ENCODE peak calls at places on chromosome 4, in five cellular contexts. M is A549; Z is CD8-positive, alpha-beta T cell; I is OCI-LY7; E is uterus. N is an unnamed sample. For H3K4me1, the result is how much of the 10 kb centered on the place peaks cover.

GRCh38 chr4:2948895-2949781 is 14.1 kb downstream of the NOP14 start:
- DNase-seq in M (no peak), Z (no peak), I (peak), E (no peak), N (no peak)

GRCh38 chr4:2482192-2482591 is 13.3 kb downstream of the RNF4 start:
- DNase-seq in M (no peak), Z (no peak), I (no peak), E (no peak), N (no peak)

GRCh38 chr4:185357220-185357619 is 38.5 kb downstream of the LRP2BP start:
- DNase-seq in M (no peak), Z (no peak), I (no peak), E (no peak), N (no peak)

GRCh38 chr4:118276551-118276950 is 76.3 kb downstream of the PRSS12 start:
- DNase-seq in M (no peak), Z (no peak), I (no peak), E (no peak), N (no peak)

GRCh38 chr4:53465891-53466290 is 88.5 kb downstream of the FIP1L1 start:
- DNase-seq in M (no peak), Z (no peak), I (no peak), E (no peak), N (no peak)

GRCh38 chr4:26896636-26897035 is 36.0 kb downstream of the STIM2 start:
- DNase-seq in M (no peak), Z (no peak), I (no peak), E (no peak), N (no peak)

GRCh38 chr4:142497606-142498005 is 348.5 kb downstream of the INPP4B start:
- DNase-seq in M (no peak), Z (no peak), I (no peak), E (no peak), N (no peak)

GRCh38 chr4:3871181-3871852 is 105.1 kb downstream of the ADRA2C start:
- DNase-seq in M (no peak), Z (no peak), I (no peak), E (no peak), N (no peak)

GRCh38 chr4:128570380-128570779 is 239.1 kb upstream of the JADE1 start:
- DNase-seq in M (no peak), Z (no peak), I (no peak), E (peak), N (no peak)

GRCh38 chr4:186942745-186943606 is 219.3 kb upstream of the FAT1 start:
- DNase-seq in M (no peak), Z (no peak), I (peak), E (no peak), N (no peak)

GRCh38 chr4:151955721-151956340 is 195.0 kb upstream of the GATB start:
- DNase-seq in M (no peak), Z (no peak), I (no peak), E (no peak), N (no peak)

GRCh38 chr4:2333356-2333841 is 71.5 kb upstream of the MXD4 start:
- DNase-seq in M (no peak), Z (no peak), I (no peak), E (no peak), N (no peak)

GRCh38 chr4:121823505-121824170 is at the start of gene CCNA2:
- DNase-seq in M (peak), Z (peak), I (peak), E (peak), N (peak)

GRCh38 chr4:113148925-113149324 is 99.5 kb downstream of the ANK2 start:
- DNase-seq in M (no peak), Z (no peak), I (no peak), E (no peak), N (no peak)

GRCh38 chr4:102350634-102351033 is 5.4 kb upstream of the SLC39A8 start:
- DNase-seq in M (no peak), Z (no peak), I (no peak), E (no peak), N (no peak)

GRCh38 chr4:186627226-186627865 is 72.0 kb upstream of the MTNR1A start:
- DNase-seq in M (no peak), Z (no peak), I (no peak), E (no peak), N (peak)

GRCh38 chr4:179941911-179942310 is 2301.3 kb upstream of the TENM3 start:
- DNase-seq in M (no peak), Z (no peak), I (no peak), E (no peak), N (no peak)
- H3K27ac ChIP-seq in M (no peak), Z (no peak), I (no peak), E (no peak), N (no peak)

GRCh38 chr4:10109995-10110670 is 6.5 kb downstream of the WDR1 start:
- DNase-seq in M (no peak), Z (no peak), I (no peak), E (no peak), N (no peak)

GRCh38 chr4:10106421-10107039 is 10.1 kb downstream of the WDR1 start:
- DNase-seq in M (peak), Z (peak), I (no peak), E (peak), N (peak)

GRCh38 chr4:10107111-10108091 is 9.2 kb downstream of the WDR1 start:
- DNase-seq in M (no peak), Z (no peak), I (no peak), E (peak), N (no peak)

GRCh38 chr4:10108818-10109783 is 7.5 kb downstream of the WDR1 start:
- DNase-seq in M (no peak), Z (no peak), I (no peak), E (peak), N (no peak)

GRCh38 chr4:10108391-10108790 is 8.2 kb downstream of the WDR1 start:
- DNase-seq in M (no peak), Z (no peak), I (no peak), E (no peak), N (no peak)
- H3K4me1 ChIP-seq in M (half or more), Z (half or more), I (under half), E (under half), N (under half)

GRCh38 chr4:23878235-23878861 is 11.5 kb downstream of the PPARGC1A start:
- DNase-seq in M (no peak), Z (no peak), I (no peak), E (no peak), N (peak)
- H3K27ac ChIP-seq in M (no peak), Z (no peak), I (no peak), E (no peak), N (no peak)

GRCh38 chr4:70158576-70158975 is 4.5 kb downstream of the PRR27 start:
- DNase-seq in M (no peak), Z (no peak), I (no peak), E (no peak), N (no peak)
- H3K4me1 ChIP-seq in M (under half), Z (under half), I (under half), E (under half), N (under half)

DNA sequence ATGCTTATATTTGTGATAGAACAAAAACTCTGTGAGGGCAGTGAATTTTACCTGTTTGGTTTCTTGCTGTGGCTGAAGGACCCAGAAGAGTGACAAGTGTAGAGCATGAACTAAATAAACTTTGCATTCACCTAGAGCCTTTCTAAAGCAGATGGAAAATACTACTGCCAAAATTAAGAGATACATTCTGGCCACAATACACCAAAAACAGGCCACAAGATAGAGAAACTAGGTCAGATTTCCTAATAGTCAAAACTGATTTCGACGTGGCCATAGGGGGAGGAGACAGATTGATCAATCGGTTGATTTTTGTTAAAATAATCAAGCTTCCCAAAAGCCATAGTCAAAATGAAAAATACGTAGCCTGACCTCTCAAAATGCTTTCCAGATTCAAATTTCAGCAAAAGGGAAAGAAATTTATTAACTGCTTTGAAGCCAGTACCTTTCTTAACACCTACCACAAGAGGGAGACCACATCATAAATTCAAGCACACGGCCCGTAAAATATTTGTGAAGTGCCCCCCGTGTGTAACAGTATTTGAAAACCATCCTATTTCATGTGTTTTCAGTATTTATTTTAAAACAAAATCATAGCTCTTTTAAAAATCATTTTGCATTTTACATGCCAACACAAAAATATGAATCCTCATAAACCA is 132.4 kb downstream of the CORIN start:
- DNase-seq in M (no peak), Z (no peak), I (peak), E (no peak), N (no peak)
- H3K27ac ChIP-seq in M (no peak), Z (no peak), I (no peak), E (no peak), N (no peak)

GRCh38 chr4:112145820-112146813 is 863 bp downstream of the FAM241A start:
- DNase-seq in M (peak), Z (peak), I (peak), E (peak), N (peak)
- H3K4me1 ChIP-seq in M (under half), Z (under half), I (under half), E (under half), N (under half)

DNA sequence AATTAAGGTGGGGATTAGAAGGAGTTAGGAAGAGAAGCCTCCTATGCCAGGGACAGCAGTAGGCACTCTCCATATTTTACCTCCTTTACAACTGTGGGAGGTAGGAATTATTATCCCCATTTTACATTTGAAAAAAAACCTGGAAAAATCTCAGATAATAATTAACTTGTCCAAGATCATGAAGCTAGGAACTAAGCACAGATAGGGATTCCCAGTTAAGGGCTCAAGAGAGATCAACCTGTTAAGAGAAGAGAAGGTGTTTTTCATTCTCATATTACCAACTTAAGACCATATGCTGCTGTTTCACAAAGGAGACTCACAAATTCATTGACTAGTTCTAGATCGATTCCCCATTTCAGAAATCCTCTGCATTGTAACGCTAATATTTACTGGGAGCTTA is 16.1 kb upstream of the FAM47E start:
- DNase-seq in M (no peak), Z (no peak), I (no peak), E (no peak), N (no peak)
- H3K27ac ChIP-seq in M (no peak), Z (no peak), I (no peak), E (no peak), N (no peak)

GRCh38 chr4:40238700-40239548 is 42.1 kb downstream of the RHOH start:
- DNase-seq in M (no peak), Z (peak), I (no peak), E (no peak), N (no peak)
- H3K4me1 ChIP-seq in M (under half), Z (half or more), I (under half), E (under half), N (under half)

GRCh38 chr4:94621491-94622080 is 136.2 kb upstream of the BMPR1B start:
- DNase-seq in M (peak), Z (no peak), I (peak), E (no peak), N (no peak)

GRCh38 chr4:94623507-94623906 is 134.2 kb upstream of the BMPR1B start:
- DNase-seq in M (no peak), Z (no peak), I (no peak), E (no peak), N (no peak)

GRCh38 chr4:94626942-94627341 is 130.8 kb upstream of the BMPR1B start:
- DNase-seq in M (no peak), Z (no peak), I (no peak), E (no peak), N (no peak)
- H3K27ac ChIP-seq in M (no peak), Z (no peak), I (no peak), E (no peak), N (no peak)

GRCh38 chr4:89299153-89299789 is 8.3 kb downstream of the GPRIN3 start:
- DNase-seq in M (no peak), Z (no peak), I (peak), E (no peak), N (no peak)

GRCh38 chr4:89298788-89299152 is 8.8 kb downstream of the GPRIN3 start:
- DNase-seq in M (no peak), Z (no peak), I (peak), E (no peak), N (no peak)

GRCh38 chr4:89301003-89301402 is 6.6 kb downstream of the GPRIN3 start:
- DNase-seq in M (no peak), Z (no peak), I (no peak), E (no peak), N (no peak)

GRCh38 chr4:89300490-89300889 is 7.1 kb downstream of the GPRIN3 start:
- DNase-seq in M (no peak), Z (no peak), I (no peak), E (no peak), N (no peak)

DNA sequence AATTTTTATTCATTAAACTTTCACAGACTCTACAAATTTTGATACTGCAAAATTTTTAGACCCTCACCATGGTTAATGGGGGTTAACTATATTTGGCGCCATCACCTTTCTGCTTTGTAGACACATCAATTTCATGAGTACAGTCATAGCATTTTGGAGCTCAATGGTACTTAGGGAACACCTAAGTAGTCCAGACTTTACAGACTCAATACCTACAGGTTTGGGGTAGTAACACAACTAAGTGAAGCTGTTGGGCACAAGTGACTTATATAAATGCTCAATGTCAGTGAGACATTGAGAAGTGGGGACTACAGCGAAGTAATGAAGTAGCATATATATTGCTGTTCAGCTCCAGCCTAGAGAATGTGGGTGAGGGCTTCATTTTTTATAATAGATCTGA is 7.5 kb downstream of the GPRIN3 start:
- DNase-seq in M (no peak), Z (no peak), I (no peak), E (no peak), N (no peak)
- H3K4me1 ChIP-seq in M (half or more), Z (half or more), I (half or more), E (under half), N (under half)

N was measured in SJSA1.